ENCODE peak calls at places on chromosomes 1 and 21, in four cellular contexts. One of them, this sample, is unnamed.

GRCh38 chr1:183635112-183635605 is 424 bp downstream of the ARPC5 start:
- DNase-seq in activated CD8-positive, alpha-beta memory T cell treated with anti-CD3 and anti-CD28 coated beads, Interleukin-2, amount 50 U/mL, for 48 hours: peak
- DNase-seq in epithelial cell of prostate: no peak
- DNase-seq in cardiac fibroblast: no peak
- DNase-seq in this sample: no peak

GRCh38 chr1:71593523-71593922 is 512.7 kb upstream of the ZRANB2 start:
- DNase-seq in cardiac fibroblast: peak
- DNase-seq in activated CD8-positive, alpha-beta memory T cell treated with anti-CD3 and anti-CD28 coated beads, Interleukin-2, amount 50 U/mL, for 48 hours: no peak
- DNase-seq in epithelial cell of prostate: no peak
- DNase-seq in this sample: no peak

GRCh38 chr1:37926061-37926924 is 20.6 kb downstream of the INPP5B start:
- DNase-seq in cardiac fibroblast: peak
- DNase-seq in activated CD8-positive, alpha-beta memory T cell treated with anti-CD3 and anti-CD28 coated beads, Interleukin-2, amount 50 U/mL, for 48 hours: no peak
- DNase-seq in epithelial cell of prostate: no peak
- DNase-seq in this sample: no peak

GRCh38 chr1:74679811-74680210 is 6.2 kb upstream of the ERICH3 start:
- DNase-seq in activated CD8-positive, alpha-beta memory T cell treated with anti-CD3 and anti-CD28 coated beads, Interleukin-2, amount 50 U/mL, for 48 hours: no peak
- DNase-seq in epithelial cell of prostate: no peak
- DNase-seq in cardiac fibroblast: no peak
- DNase-seq in this sample: no peak

GRCh38 chr1:47755368-47755990 is 241.7 kb downstream of the TRABD2B start:
- DNase-seq in cardiac fibroblast: no peak
- DNase-seq in epithelial cell of prostate: no peak
- DNase-seq in activated CD8-positive, alpha-beta memory T cell treated with anti-CD3 and anti-CD28 coated beads, Interleukin-2, amount 50 U/mL, for 48 hours: peak
- DNase-seq in this sample: no peak

GRCh38 chr1:197928849-197929336 is 11.7 kb downstream of the LHX9 start:
- DNase-seq in activated CD8-positive, alpha-beta memory T cell treated with anti-CD3 and anti-CD28 coated beads, Interleukin-2, amount 50 U/mL, for 48 hours: no peak
- DNase-seq in epithelial cell of prostate: no peak
- DNase-seq in cardiac fibroblast: no peak
- DNase-seq in this sample: no peak

GRCh38 chr1:81811757-81812371 is 11.1 kb downstream of the ADGRL2 start:
- DNase-seq in epithelial cell of prostate: no peak
- DNase-seq in activated CD8-positive, alpha-beta memory T cell treated with anti-CD3 and anti-CD28 coated beads, Interleukin-2, amount 50 U/mL, for 48 hours: no peak
- DNase-seq in cardiac fibroblast: peak
- DNase-seq in this sample: no peak

GRCh38 chr1:224201853-224202252 is 18.8 kb downstream of the DEGS1 start:
- DNase-seq in epithelial cell of prostate: no peak
- DNase-seq in cardiac fibroblast: no peak
- DNase-seq in activated CD8-positive, alpha-beta memory T cell treated with anti-CD3 and anti-CD28 coated beads, Interleukin-2, amount 50 U/mL, for 48 hours: no peak
- DNase-seq in this sample: no peak

GRCh38 chr1:83033682-83034081 is 965.2 kb downstream of the TTLL7 start:
- DNase-seq in epithelial cell of prostate: no peak
- DNase-seq in activated CD8-positive, alpha-beta memory T cell treated with anti-CD3 and anti-CD28 coated beads, Interleukin-2, amount 50 U/mL, for 48 hours: no peak
- DNase-seq in cardiac fibroblast: peak
- DNase-seq in this sample: peak

GRCh38 chr1:241998412-241998921 is 431 bp downstream of the MAP1LC3C start:
- DNase-seq in cardiac fibroblast: peak
- DNase-seq in epithelial cell of prostate: peak
- DNase-seq in activated CD8-positive, alpha-beta memory T cell treated with anti-CD3 and anti-CD28 coated beads, Interleukin-2, amount 50 U/mL, for 48 hours: peak
- DNase-seq in this sample: peak

GRCh38 chr21:44353200-44353970 is at the start of gene TRPM2:
- DNase-seq in activated CD8-positive, alpha-beta memory T cell treated with anti-CD3 and anti-CD28 coated beads, Interleukin-2, amount 50 U/mL, for 48 hours: no peak
- DNase-seq in epithelial cell of prostate: no peak
- DNase-seq in cardiac fibroblast: peak
- DNase-seq in this sample: no peak

GRCh38 chr1:151908228-151908691 is 1.1 kb downstream of the THEM4 start:
- DNase-seq in activated CD8-positive, alpha-beta memory T cell treated with anti-CD3 and anti-CD28 coated beads, Interleukin-2, amount 50 U/mL, for 48 hours: peak
- DNase-seq in cardiac fibroblast: peak
- DNase-seq in epithelial cell of prostate: no peak
- DNase-seq in this sample: no peak

GRCh38 chr21:41957991-41958766 is 4.4 kb upstream of the C2CD2 start:
- DNase-seq in cardiac fibroblast: peak
- DNase-seq in activated CD8-positive, alpha-beta memory T cell treated with anti-CD3 and anti-CD28 coated beads, Interleukin-2, amount 50 U/mL, for 48 hours: no peak
- DNase-seq in epithelial cell of prostate: no peak
- DNase-seq in this sample: peak

GRCh38 chr1:112849425-112849966 is 106.5 kb downstream of the SLC16A1 start:
- DNase-seq in activated CD8-positive, alpha-beta memory T cell treated with anti-CD3 and anti-CD28 coated beads, Interleukin-2, amount 50 U/mL, for 48 hours: no peak
- DNase-seq in epithelial cell of prostate: no peak
- DNase-seq in cardiac fibroblast: peak
- DNase-seq in this sample: peak

GRCh38 chr1:223393275-223394214 is at the start of gene CCDC185:
- DNase-seq in activated CD8-positive, alpha-beta memory T cell treated with anti-CD3 and anti-CD28 coated beads, Interleukin-2, amount 50 U/mL, for 48 hours: no peak
- DNase-seq in cardiac fibroblast: no peak
- DNase-seq in epithelial cell of prostate: no peak
- DNase-seq in this sample: no peak

GRCh38 chr1:85148524-85149250 is 52.1 kb downstream of the SYDE2 start:
- DNase-seq in epithelial cell of prostate: no peak
- DNase-seq in activated CD8-positive, alpha-beta memory T cell treated with anti-CD3 and anti-CD28 coated beads, Interleukin-2, amount 50 U/mL, for 48 hours: no peak
- DNase-seq in cardiac fibroblast: peak
- DNase-seq in this sample: no peak

GRCh38 chr1:218717611-218718010 is 372.5 kb downstream of the TGFB2 start:
- DNase-seq in cardiac fibroblast: peak
- DNase-seq in activated CD8-positive, alpha-beta memory T cell treated with anti-CD3 and anti-CD28 coated beads, Interleukin-2, amount 50 U/mL, for 48 hours: no peak
- DNase-seq in epithelial cell of prostate: no peak
- DNase-seq in this sample: no peak

GRCh38 chr1:5597991-5598823 is 394.0 kb downstream of the NPHP4 start:
- DNase-seq in cardiac fibroblast: no peak
- DNase-seq in epithelial cell of prostate: no peak
- DNase-seq in activated CD8-positive, alpha-beta memory T cell treated with anti-CD3 and anti-CD28 coated beads, Interleukin-2, amount 50 U/mL, for 48 hours: peak
- DNase-seq in this sample: no peak

GRCh38 chr21:20215959-20216358 is 782.2 kb upstream of the NCAM2 start:
- DNase-seq in activated CD8-positive, alpha-beta memory T cell treated with anti-CD3 and anti-CD28 coated beads, Interleukin-2, amount 50 U/mL, for 48 hours: no peak
- DNase-seq in epithelial cell of prostate: no peak
- DNase-seq in cardiac fibroblast: no peak
- DNase-seq in this sample: no peak

GRCh38 chr1:234246638-234247116 is 126.6 kb upstream of the COA6 start:
- DNase-seq in cardiac fibroblast: no peak
- DNase-seq in epithelial cell of prostate: no peak
- DNase-seq in activated CD8-positive, alpha-beta memory T cell treated with anti-CD3 and anti-CD28 coated beads, Interleukin-2, amount 50 U/mL, for 48 hours: no peak
- DNase-seq in this sample: no peak

GRCh38 chr1:207218512-207219352 is 102.7 kb upstream of the CD55 start:
- DNase-seq in activated CD8-positive, alpha-beta memory T cell treated with anti-CD3 and anti-CD28 coated beads, Interleukin-2, amount 50 U/mL, for 48 hours: no peak
- DNase-seq in cardiac fibroblast: no peak
- DNase-seq in epithelial cell of prostate: no peak
- DNase-seq in this sample: no peak

GRCh38 chr1:22709891-22710687 is 550 bp upstream of the EPHB2 start:
- DNase-seq in cardiac fibroblast: peak
- DNase-seq in activated CD8-positive, alpha-beta memory T cell treated with anti-CD3 and anti-CD28 coated beads, Interleukin-2, amount 50 U/mL, for 48 hours: peak
- DNase-seq in epithelial cell of prostate: no peak
- DNase-seq in this sample: peak

This sample was measured in brain microvascular endothelial cell.